ENCODE peak calls at places on chromosome 2, in nine cellular contexts. One of them, this sample, is unnamed.

GRCh38 chr2:109376796-109377495 is 236.8 kb downstream of the SEPTIN10 start:
- DNase-seq in IMR-90: peak; percentile 54
- DNase-seq in fibroblast of pulmonary artery: no peak
- DNase-seq in WTC11: no peak
- DNase-seq in bronchial epithelial cell: no peak
- DNase-seq in A549: no peak
- DNase-seq in gastrocnemius medialis: peak; percentile 6
- DNase-seq in tibial artery: peak; percentile 14
- DNase-seq in tibial nerve: no peak
- DNase-seq in this sample: no peak

GRCh38 chr2:153519260-153519875 is 40.8 kb upstream of the RPRM start:
- DNase-seq in tibial artery: no peak
- DNase-seq in IMR-90: peak; percentile 39
- DNase-seq in A549: peak; percentile 61
- DNase-seq in gastrocnemius medialis: no peak
- DNase-seq in fibroblast of pulmonary artery: peak; percentile 70
- DNase-seq in WTC11: peak; percentile 57
- DNase-seq in bronchial epithelial cell: peak; percentile 46
- DNase-seq in tibial nerve: peak; percentile 32
- DNase-seq in this sample: peak; percentile 56

GRCh38 chr2:10281891-10282290 is 20.8 kb upstream of the HPCAL1 start:
- DNase-seq in fibroblast of pulmonary artery: no peak
- DNase-seq in WTC11: no peak
- DNase-seq in gastrocnemius medialis: no peak
- DNase-seq in bronchial epithelial cell: no peak
- DNase-seq in tibial artery: no peak
- DNase-seq in A549: no peak
- DNase-seq in IMR-90: no peak
- DNase-seq in tibial nerve: no peak
- DNase-seq in this sample: no peak

GRCh38 chr2:155332016-155332415 is 633.5 kb downstream of the KCNJ3 start:
- DNase-seq in IMR-90: no peak
- DNase-seq in A549: no peak
- DNase-seq in tibial artery: no peak
- DNase-seq in WTC11: no peak
- DNase-seq in bronchial epithelial cell: no peak
- DNase-seq in fibroblast of pulmonary artery: no peak
- DNase-seq in gastrocnemius medialis: no peak
- DNase-seq in tibial nerve: no peak
- DNase-seq in this sample: no peak

GRCh38 chr2:241658296-241658695 is 20.8 kb downstream of the ATG4B start:
- DNase-seq in bronchial epithelial cell: no peak
- DNase-seq in A549: no peak
- DNase-seq in tibial nerve: no peak
- DNase-seq in IMR-90: no peak
- DNase-seq in tibial artery: no peak
- DNase-seq in WTC11: no peak
- DNase-seq in gastrocnemius medialis: no peak
- DNase-seq in fibroblast of pulmonary artery: no peak
- DNase-seq in this sample: no peak

GRCh38 chr2:72935611-72935957 is 18.3 kb downstream of the EMX1 start:
- DNase-seq in tibial nerve: no peak
- DNase-seq in fibroblast of pulmonary artery: no peak
- DNase-seq in A549: no peak
- DNase-seq in bronchial epithelial cell: no peak
- DNase-seq in IMR-90: no peak
- DNase-seq in WTC11: no peak
- DNase-seq in tibial artery: no peak
- DNase-seq in gastrocnemius medialis: no peak
- DNase-seq in this sample: no peak

GRCh38 chr2:52862801-52863200 is 904.8 kb upstream of the CHAC2 start:
- DNase-seq in fibroblast of pulmonary artery: peak; percentile 45
- DNase-seq in IMR-90: peak; percentile 69
- DNase-seq in tibial artery: no peak
- DNase-seq in A549: peak; percentile 41
- DNase-seq in WTC11: no peak
- DNase-seq in tibial nerve: no peak
- DNase-seq in gastrocnemius medialis: no peak
- DNase-seq in bronchial epithelial cell: no peak
- DNase-seq in this sample: peak; percentile 80

GRCh38 chr2:196959750-196960392 is 33.4 kb upstream of the PGAP1 start:
- DNase-seq in A549: no peak
- DNase-seq in fibroblast of pulmonary artery: peak; percentile 56
- DNase-seq in IMR-90: no peak
- DNase-seq in tibial nerve: no peak
- DNase-seq in bronchial epithelial cell: peak; percentile 48
- DNase-seq in tibial artery: no peak
- DNase-seq in gastrocnemius medialis: no peak
- DNase-seq in WTC11: no peak
- DNase-seq in this sample: peak; percentile 39

GRCh38 chr2:189927823-189928222 is 134.7 kb downstream of the MSTN start:
- DNase-seq in gastrocnemius medialis: no peak
- DNase-seq in WTC11: no peak
- DNase-seq in A549: no peak
- DNase-seq in fibroblast of pulmonary artery: peak; percentile 52
- DNase-seq in tibial nerve: no peak
- DNase-seq in tibial artery: no peak
- DNase-seq in IMR-90: peak; percentile 18
- DNase-seq in bronchial epithelial cell: no peak
- DNase-seq in this sample: peak; percentile 8

GRCh38 chr2:9741110-9741509 is 102.2 kb upstream of the TAF1B start:
- DNase-seq in fibroblast of pulmonary artery: no peak
- DNase-seq in A549: no peak
- DNase-seq in tibial nerve: no peak
- DNase-seq in gastrocnemius medialis: no peak
- DNase-seq in bronchial epithelial cell: no peak
- DNase-seq in WTC11: no peak
- DNase-seq in tibial artery: no peak
- DNase-seq in IMR-90: no peak
- DNase-seq in this sample: no peak

GRCh38 chr2:187188783-187189631 is 259.0 kb downstream of the CALCRL start:
- DNase-seq in WTC11: no peak
- DNase-seq in fibroblast of pulmonary artery: no peak
- DNase-seq in bronchial epithelial cell: no peak
- DNase-seq in IMR-90: no peak
- DNase-seq in tibial nerve: no peak
- DNase-seq in gastrocnemius medialis: no peak
- DNase-seq in A549: no peak
- DNase-seq in tibial artery: no peak
- DNase-seq in this sample: no peak

GRCh38 chr2:181457741-181458425 is 697 bp downstream of the ITGA4 start:
- DNase-seq in A549: no peak
- DNase-seq in tibial artery: peak; percentile 23
- DNase-seq in bronchial epithelial cell: peak; percentile 9
- DNase-seq in fibroblast of pulmonary artery: peak; percentile 58
- DNase-seq in WTC11: peak; percentile 29
- DNase-seq in gastrocnemius medialis: peak; percentile 8
- DNase-seq in IMR-90: peak; percentile 35
- DNase-seq in tibial nerve: peak; percentile 12
- DNase-seq in this sample: peak; percentile 64

GRCh38 chr2:95306306-95306895 is 9.3 kb downstream of the KCNIP3 start:
- DNase-seq in bronchial epithelial cell: no peak
- DNase-seq in fibroblast of pulmonary artery: no peak
- DNase-seq in tibial nerve: no peak
- DNase-seq in WTC11: no peak
- DNase-seq in gastrocnemius medialis: no peak
- DNase-seq in A549: no peak
- DNase-seq in tibial artery: no peak
- DNase-seq in IMR-90: no peak
- DNase-seq in this sample: no peak

GRCh38 chr2:107529146-107529545 is 297.5 kb upstream of the RGPD4 start:
- DNase-seq in tibial artery: no peak
- DNase-seq in bronchial epithelial cell: no peak
- DNase-seq in IMR-90: no peak
- DNase-seq in A549: no peak
- DNase-seq in gastrocnemius medialis: no peak
- DNase-seq in tibial nerve: no peak
- DNase-seq in fibroblast of pulmonary artery: peak; percentile 31
- DNase-seq in WTC11: no peak
- DNase-seq in this sample: peak; percentile 2

DNA sequence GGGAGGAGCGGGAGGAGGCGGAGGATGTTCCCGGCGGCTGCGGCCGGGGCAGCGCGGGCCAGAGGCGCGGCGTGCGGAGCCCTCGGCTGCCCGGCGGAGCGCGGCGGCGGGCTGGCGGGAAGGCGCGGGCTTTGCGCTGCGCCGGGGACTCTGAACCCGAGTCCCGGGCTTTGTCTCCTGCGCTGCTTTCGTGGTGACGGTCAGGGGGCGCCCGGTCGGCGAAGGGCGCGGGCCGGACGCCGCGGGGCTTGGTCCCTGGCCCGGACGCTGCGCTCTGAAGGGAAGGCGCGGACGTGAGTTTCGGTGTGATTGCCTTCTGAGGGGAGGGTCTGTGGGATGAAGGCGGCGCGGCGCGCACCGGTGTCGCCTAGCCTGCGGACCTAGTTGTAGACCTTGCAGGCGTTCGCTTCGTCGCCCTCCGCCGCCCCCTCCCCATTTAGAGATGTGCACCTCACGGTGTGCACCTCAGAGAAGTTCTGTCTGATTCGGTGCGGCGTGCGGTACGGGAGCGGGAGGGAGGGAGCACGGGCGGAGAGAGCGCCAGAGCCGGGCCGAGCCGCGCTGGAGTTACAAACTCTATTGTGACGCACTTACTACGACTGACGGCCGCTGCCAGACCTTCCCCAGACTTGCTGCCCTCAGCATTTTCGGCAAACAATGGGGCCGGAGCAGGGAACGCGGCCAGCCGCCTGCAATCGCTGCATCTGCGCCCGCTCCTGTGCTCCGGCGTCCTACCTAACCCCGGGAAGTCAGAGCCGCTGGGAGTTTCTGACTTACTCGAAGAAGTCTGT is 2.1 kb downstream of the BCL2L11 start:
- DNase-seq in gastrocnemius medialis: peak; percentile 86
- DNase-seq in fibroblast of pulmonary artery: peak; percentile 93
- DNase-seq in tibial artery: peak; percentile 75
- DNase-seq in WTC11: peak; percentile 83
- DNase-seq in tibial nerve: peak; percentile 61
- DNase-seq in bronchial epithelial cell: peak; percentile 70
- DNase-seq in IMR-90: peak; percentile 82
- DNase-seq in A549: peak; percentile 76
- DNase-seq in this sample: peak; percentile 82
- TF ChIP-seq CTCF in gastrocnemius medialis: no peak
- TF ChIP-seq CTCF in fibroblast of pulmonary artery: no peak
- TF ChIP-seq CTCF in tibial artery: no peak
- TF ChIP-seq CTCF in WTC11: no peak
- TF ChIP-seq CTCF in tibial nerve: no peak
- TF ChIP-seq CTCF in bronchial epithelial cell: no peak
- TF ChIP-seq CTCF in IMR-90: no peak
- TF ChIP-seq CTCF in A549: no peak
- TF ChIP-seq CTCF in this sample: no peak

DNA sequence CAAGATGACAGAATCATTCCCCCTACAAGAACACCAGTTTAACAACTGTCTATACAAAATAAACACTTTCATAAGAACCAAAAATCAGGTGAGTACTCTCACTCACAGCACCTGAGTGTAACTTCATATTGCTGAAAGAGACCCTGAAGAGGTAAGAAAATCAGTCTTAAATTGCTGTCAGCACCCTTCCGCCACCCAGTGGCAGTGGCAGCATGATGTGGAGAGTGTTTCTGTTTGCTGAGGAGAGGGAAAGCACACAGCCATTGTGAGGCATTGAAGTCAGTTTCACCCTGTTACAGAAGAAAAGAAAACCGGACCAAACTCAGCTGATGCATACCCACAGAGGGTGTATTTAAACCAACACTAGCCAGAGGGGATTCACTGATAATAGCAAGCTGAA is 1240.8 kb upstream of the CRIM1 start:
- DNase-seq in fibroblast of pulmonary artery: no peak
- DNase-seq in A549: peak; percentile 34
- DNase-seq in tibial nerve: no peak
- DNase-seq in IMR-90: no peak
- DNase-seq in WTC11: peak; percentile 43
- DNase-seq in tibial artery: no peak
- DNase-seq in gastrocnemius medialis: no peak
- DNase-seq in bronchial epithelial cell: no peak
- DNase-seq in this sample: no peak
- TF ChIP-seq CTCF in fibroblast of pulmonary artery: no peak
- TF ChIP-seq CTCF in A549: peak; percentile 45
- TF ChIP-seq CTCF in tibial nerve: no peak
- TF ChIP-seq CTCF in IMR-90: no peak
- TF ChIP-seq CTCF in WTC11: no peak
- TF ChIP-seq CTCF in tibial artery: no peak
- TF ChIP-seq CTCF in gastrocnemius medialis: no peak
- TF ChIP-seq CTCF in bronchial epithelial cell: peak; percentile 10
- TF ChIP-seq CTCF in this sample: no peak

DNA sequence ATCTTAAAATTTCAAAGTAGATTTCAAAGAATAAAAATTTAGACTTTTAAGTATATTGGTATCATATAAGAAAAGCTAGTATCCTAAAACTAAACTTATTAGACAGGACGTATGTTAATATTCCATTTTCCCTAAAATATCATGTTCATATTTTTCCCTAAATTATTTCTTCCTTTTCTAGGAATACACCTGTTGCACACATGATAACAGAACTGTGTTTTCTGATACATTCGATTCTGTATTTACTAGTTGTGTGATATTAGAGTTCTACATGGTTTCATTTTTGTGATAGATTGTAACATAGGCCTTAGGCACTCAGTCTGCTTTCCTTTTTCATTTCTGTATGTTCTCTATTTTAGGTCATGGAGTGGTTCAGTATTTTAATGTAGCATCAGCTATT is 10.9 kb downstream of the RBM45 start:
- DNase-seq in tibial nerve: no peak
- DNase-seq in gastrocnemius medialis: no peak
- DNase-seq in A549: no peak
- DNase-seq in tibial artery: no peak
- DNase-seq in bronchial epithelial cell: no peak
- DNase-seq in IMR-90: no peak
- DNase-seq in fibroblast of pulmonary artery: no peak
- DNase-seq in WTC11: no peak
- DNase-seq in this sample: no peak
- TF ChIP-seq CTCF in tibial nerve: no peak
- TF ChIP-seq CTCF in gastrocnemius medialis: no peak
- TF ChIP-seq CTCF in A549: no peak
- TF ChIP-seq CTCF in tibial artery: no peak
- TF ChIP-seq CTCF in bronchial epithelial cell: no peak
- TF ChIP-seq CTCF in IMR-90: no peak
- TF ChIP-seq CTCF in fibroblast of pulmonary artery: no peak
- TF ChIP-seq CTCF in WTC11: no peak
- TF ChIP-seq CTCF in this sample: no peak

DNA sequence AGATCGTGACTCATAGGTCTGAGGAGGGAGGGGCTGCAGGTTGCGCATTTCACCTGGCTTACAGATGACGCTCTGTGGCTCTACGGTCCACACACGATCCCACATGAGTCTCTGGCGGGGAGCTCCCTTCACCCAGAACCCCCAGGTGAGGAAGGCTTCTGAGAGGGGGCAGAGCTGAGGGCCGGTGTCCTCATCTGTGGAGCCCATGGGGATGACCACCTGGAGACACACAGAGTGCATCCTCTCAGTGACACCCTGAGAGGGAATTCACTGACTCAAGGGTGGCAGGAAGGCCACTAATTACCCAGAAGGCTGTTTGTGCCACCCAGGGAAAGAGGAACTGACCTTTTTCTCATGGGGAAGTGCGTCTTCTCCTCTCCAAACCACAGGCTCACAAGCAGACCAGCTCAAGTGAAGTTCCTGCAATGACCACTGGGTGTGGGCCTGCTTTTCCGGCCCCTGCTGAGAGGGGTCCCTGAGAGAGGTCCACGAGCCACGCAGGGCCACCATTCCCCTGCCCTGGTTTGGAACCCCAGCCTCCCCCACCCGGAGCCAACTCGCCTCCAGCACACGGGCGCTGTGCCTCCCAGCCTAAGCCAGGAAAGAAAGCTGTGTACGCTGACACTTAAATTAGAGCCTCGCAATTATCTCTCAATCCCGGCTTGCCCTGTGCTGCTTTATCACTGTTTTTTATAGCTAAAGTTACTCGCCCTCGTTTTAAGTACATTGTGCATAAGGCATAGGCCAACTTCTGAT is 114.1 kb downstream of the BCL11A start:
- DNase-seq in bronchial epithelial cell: no peak
- DNase-seq in IMR-90: no peak
- DNase-seq in tibial nerve: no peak
- DNase-seq in A549: no peak
- DNase-seq in fibroblast of pulmonary artery: peak; percentile 10
- DNase-seq in WTC11: peak; percentile 49
- DNase-seq in tibial artery: peak; percentile 56
- DNase-seq in gastrocnemius medialis: peak; percentile 18
- DNase-seq in this sample: peak; percentile 35
- TF ChIP-seq CTCF in bronchial epithelial cell: no peak
- TF ChIP-seq CTCF in IMR-90: no peak
- TF ChIP-seq CTCF in tibial nerve: peak; percentile 41
- TF ChIP-seq CTCF in A549: no peak
- TF ChIP-seq CTCF in fibroblast of pulmonary artery: peak; percentile 47
- TF ChIP-seq CTCF in WTC11: peak; percentile 39
- TF ChIP-seq CTCF in tibial artery: peak; percentile 20
- TF ChIP-seq CTCF in gastrocnemius medialis: no peak
- TF ChIP-seq CTCF in this sample: peak; percentile 67

This sample was measured in choroid plexus epithelial cell.